ENCODE peak calls at places on chromosome 17, in ten cellular contexts. L is GM23248, S is endothelial cell of umbilical vein, N is astrocyte, I is PC-3, B is colonic mucosa, V is HCT116, M is neuronal stem cell, Z is MM.1S, P is mesendoderm. C is an unnamed sample.

GRCh38 chr17:5695480-5695879 is 111.2 kb upstream of the NLRP1 start:
- DNase-seq in V (no peak), I (no peak), S (no peak), M (no peak), P (peak; percentile 60), B (no peak), Z (no peak), L (no peak), N (no peak), C (no peak)

GRCh38 chr17:64001091-64001579 is 3.0 kb downstream of the PRR29 start:
- DNase-seq in N (no peak), Z (no peak), P (no peak), S (no peak), B (no peak), M (no peak), I (no peak), V (no peak), L (no peak), C (no peak)

GRCh38 chr17:8520981-8521380 is 85.3 kb downstream of the NDEL1 start:
- DNase-seq in M (no peak), P (no peak), B (no peak), N (no peak), Z (no peak), S (no peak), I (no peak), V (no peak), L (no peak), C (no peak)

GRCh38 chr17:17474341-17474740 is 2.5 kb upstream of the MED9 start:
- DNase-seq in M (no peak), L (no peak), I (no peak), V (no peak), S (no peak), B (no peak), N (no peak), Z (no peak), P (no peak), C (no peak)

GRCh38 chr17:33292981-33293867 is at the start of gene ASIC2:
- DNase-seq in S (no peak), M (peak; percentile 65), L (peak; percentile 45), B (peak; percentile 65), Z (no peak), N (peak; percentile 39), V (no peak), P (peak; percentile 75), I (peak; percentile 28), C (no peak)

GRCh38 chr17:8080208-8080798 is 7.2 kb downstream of the ALOX12B start:
- DNase-seq in V (no peak), I (no peak), M (no peak), P (no peak), Z (no peak), S (no peak), B (no peak), L (no peak), N (no peak), C (no peak)

GRCh38 chr17:75783069-75783783 is 1.4 kb upstream of the UNK start:
- DNase-seq in P (peak; percentile 46), I (peak; percentile 97), B (no peak), S (peak; percentile 80), Z (peak; percentile 89), M (no peak), N (peak; percentile 27), V (peak; percentile 80), L (peak; percentile 86), C (peak; percentile 88)

GRCh38 chr17:37642706-37643105 is 540 bp downstream of the DDX52 start:
- DNase-seq in P (peak; percentile 9), V (no peak), I (peak; percentile 19), M (no peak), Z (peak; percentile 25), S (no peak), L (peak; percentile 72), N (peak; percentile 35), B (no peak), C (peak; percentile 73)

GRCh38 chr17:65518256-65518655 is 43.2 kb downstream of the AXIN2 start:
- DNase-seq in M (no peak), N (peak; percentile 63), Z (no peak), L (peak; percentile 44), I (no peak), S (no peak), P (no peak), V (no peak), B (no peak), C (no peak)

GRCh38 chr17:17151962-17152361 is 54.2 kb downstream of the PLD6 start:
- DNase-seq in S (peak; percentile 89), M (no peak), P (no peak), V (no peak), Z (no peak), L (peak; percentile 100), B (peak; percentile 52), I (peak; percentile 99), N (peak; percentile 93), C (peak; percentile 96)

GRCh38 chr17:41003926-41004325 is 4.2 kb upstream of the KRTAP3-2 start:
- DNase-seq in S (no peak), L (no peak), Z (no peak), B (no peak), V (no peak), M (no peak), P (no peak), N (no peak), I (no peak), C (no peak)

DNA sequence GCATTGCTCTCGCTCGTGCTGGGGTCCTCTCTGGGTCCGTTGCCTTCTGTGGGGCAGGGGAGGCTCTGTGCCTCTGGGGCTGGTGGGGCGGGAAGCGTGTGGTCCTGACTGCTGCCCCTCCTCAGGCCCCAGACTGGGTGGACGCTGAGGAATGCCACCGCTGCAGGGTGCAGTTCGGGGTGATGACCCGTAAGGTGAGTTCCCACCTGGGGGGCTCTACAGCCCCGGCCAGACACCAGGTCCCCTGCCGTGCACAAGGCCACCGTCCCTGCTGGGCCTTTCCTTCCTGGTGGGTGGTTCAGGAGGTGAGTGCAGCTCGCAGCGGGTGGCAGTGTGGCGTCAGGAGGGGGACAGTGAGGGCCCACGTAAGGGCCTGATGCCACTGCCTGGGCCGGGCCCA is 6.7 kb downstream of the HGS start:
- DNase-seq in V (no peak), M (no peak), B (no peak), P (no peak), I (no peak), Z (no peak), L (no peak), N (no peak), S (no peak), C (no peak)
- H3K4me3 ChIP-seq in V (no peak overlapping the region), M (no peak overlapping the region), B (no peak overlapping the region), P (no peak overlapping the region), I (no peak overlapping the region), Z (no peak overlapping the region), L (no peak overlapping the region), N (no peak overlapping the region), S (no peak overlapping the region), C (no peak overlapping the region)

DNA sequence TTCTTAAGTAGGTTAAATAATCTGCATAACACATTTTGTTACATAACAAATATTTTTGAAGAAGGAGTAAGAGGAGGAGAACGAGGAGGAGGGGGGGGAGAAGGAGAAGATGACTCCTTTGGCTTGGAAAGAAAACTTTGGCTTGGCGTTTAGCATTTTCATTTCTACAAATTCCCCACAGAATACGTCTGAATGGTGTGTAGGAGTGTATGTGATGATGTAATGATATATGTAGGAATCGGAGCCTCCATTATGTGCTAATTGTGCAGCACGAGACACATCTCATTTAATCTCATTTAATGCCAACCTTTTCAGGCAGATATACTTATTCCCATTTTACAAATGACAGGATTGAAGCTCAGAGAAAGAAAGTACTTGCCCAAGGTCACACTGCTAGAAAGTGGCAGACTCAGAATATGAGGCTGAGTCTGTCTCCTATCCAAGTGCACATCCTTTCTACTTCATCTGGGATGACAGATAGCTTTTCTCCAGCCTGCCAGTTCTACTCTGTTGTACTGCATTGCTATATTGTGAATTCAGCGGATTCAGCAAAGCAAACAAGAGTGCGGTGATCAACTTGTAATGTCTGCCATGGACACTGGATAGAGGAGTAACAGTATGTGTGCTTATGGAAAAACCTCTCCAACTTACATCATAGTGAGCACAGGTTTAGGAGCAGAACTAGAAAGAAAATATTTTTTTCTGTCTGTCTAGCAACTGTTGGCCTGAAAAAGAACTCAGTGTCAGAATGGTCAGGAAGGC is 10.4 kb upstream of the SLC47A2 start:
- DNase-seq in Z (no peak), S (no peak), I (no peak), P (no peak), M (no peak), N (no peak), V (no peak), L (peak; percentile 57), B (no peak), C (no peak)
- H3K9ac ChIP-seq in Z (no peak overlapping the region), S (no peak overlapping the region), I (no peak overlapping the region), P (no peak overlapping the region), M (no peak overlapping the region), N (no peak overlapping the region), V (no peak overlapping the region), L (peak overlapping the region; percentile 54), B (no peak overlapping the region), C (peak overlapping the region; percentile 60)

GRCh38 chr17:27217631-27218030 is 76.3 kb upstream of the WSB1 start:
- DNase-seq in M (no peak), N (no peak), V (no peak), S (no peak), L (no peak), B (no peak), P (no peak), I (no peak), Z (peak; percentile 71), C (no peak)
- H3K4me3 ChIP-seq in M (no peak overlapping the region), N (no peak overlapping the region), V (no peak overlapping the region), S (no peak overlapping the region), L (no peak overlapping the region), B (no peak overlapping the region), P (no peak overlapping the region), I (no peak overlapping the region), Z (no peak overlapping the region), C (no peak overlapping the region)

GRCh38 chr17:73313526-73314127 is 1.8 kb upstream of the CDC42EP4 start:
- DNase-seq in S (no peak), M (no peak), Z (no peak), L (no peak), N (no peak), V (no peak), P (no peak), I (no peak), B (no peak), C (no peak)

GRCh38 chr17:73309727-73310555 is 1.9 kb downstream of the CDC42EP4 start:
- DNase-seq in V (no peak), M (peak; percentile 67), L (peak; percentile 58), I (no peak), Z (no peak), S (peak; percentile 46), N (no peak), P (no peak), B (peak; percentile 80), C (no peak)

GRCh38 chr17:73311781-73312641 is at the start of gene CDC42EP4:
- DNase-seq in N (peak; percentile 81), I (peak; percentile 98), B (peak; percentile 98), V (peak; percentile 89), P (peak; percentile 97), S (peak; percentile 95), M (peak; percentile 90), Z (peak; percentile 89), L (peak; percentile 98), C (peak; percentile 98)

GRCh38 chr17:73308017-73308823 is 3.6 kb downstream of the CDC42EP4 start:
- DNase-seq in V (peak; percentile 86), N (peak; percentile 80), B (peak; percentile 96), I (peak; percentile 95), S (peak; percentile 68), L (peak; percentile 80), P (peak; percentile 84), Z (no peak), M (no peak), C (peak; percentile 93)

DNA sequence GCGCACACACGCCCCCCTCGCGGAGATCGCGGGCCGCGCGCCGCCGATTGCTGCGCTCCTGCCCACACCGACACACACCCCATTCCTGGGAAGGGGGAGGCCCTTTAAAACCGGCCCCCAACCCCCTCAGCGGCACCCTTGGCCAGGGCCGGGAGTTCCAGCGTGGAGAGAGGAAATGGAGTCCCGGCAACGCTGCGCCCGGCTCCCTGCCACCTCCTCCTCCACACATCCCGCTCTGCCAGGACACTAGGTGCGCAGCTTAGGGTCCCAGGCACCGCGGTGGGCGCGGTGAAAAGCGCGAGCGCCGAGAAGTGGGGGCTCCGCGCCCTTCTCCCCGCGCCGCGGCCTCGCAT is 397 bp downstream of the CDC42EP4 start:
- DNase-seq in B (peak; percentile 60), M (no peak), P (no peak), S (no peak), N (no peak), Z (peak; percentile 29), V (no peak), I (no peak), L (no peak), C (no peak)
- H3K9ac ChIP-seq in B (peak overlapping the region; percentile 100), M (peak overlapping the region; percentile 96), P (peak overlapping the region; percentile 97), S (peak overlapping the region; percentile 90), N (peak overlapping the region; percentile 94), Z (peak overlapping the region; percentile 53), V (peak overlapping the region; percentile 96), I (peak overlapping the region; percentile 86), L (peak overlapping the region; percentile 98), C (peak overlapping the region; percentile 98)